ENCODE peak calls at places on chromosome 18, in four cellular contexts. I is left lung, Z is lung, M is fibroblast of lung. E is an unnamed sample.

GRCh38 chr18:39966275-39966674 is 1988.8 kb upstream of the PIK3C3 start:
- DNase-seq in I (no peak), Z (no peak), M (no peak), E (no peak)

GRCh38 chr18:22709288-22710060 is 223.7 kb upstream of the RBBP8 start:
- DNase-seq in I (no peak), Z (no peak), M (peak; percentile 80), E (no peak)

GRCh38 chr18:1412660-1413659 is 508.3 kb downstream of the ADCYAP1 start:
- DNase-seq in I (no peak), Z (no peak), M (no peak), E (no peak)

GRCh38 chr18:77250926-77251729 is 1.5 kb downstream of the GALR1 start:
- DNase-seq in I (no peak), Z (no peak), M (no peak), E (no peak)

GRCh38 chr18:28411806-28412205 is 234.9 kb upstream of the CDH2 start:
- DNase-seq in I (no peak), Z (no peak), M (peak; percentile 80), E (peak; percentile 14)

GRCh38 chr18:1999387-1999786 is 571.9 kb downstream of the METTL4 start:
- DNase-seq in I (no peak), Z (no peak), M (no peak), E (no peak)

GRCh38 chr18:2571200-2572143 is at the start of the genes METTL4 and NDC80:
- DNase-seq in I (peak; percentile 87), Z (peak; percentile 86), M (peak; percentile 87), E (peak; percentile 86)

GRCh38 chr18:79598046-79598884 is 81.3 kb upstream of the CTDP1 start:
- DNase-seq in I (peak; percentile 28), Z (no peak), M (no peak), E (no peak)

GRCh38 chr18:79755496-79756142 is 42.1 kb upstream of the KCNG2 start:
- DNase-seq in I (peak; percentile 15), Z (no peak), M (no peak), E (no peak)

GRCh38 chr18:59024829-59025228 is 114.9 kb upstream of the SEC11C start:
- DNase-seq in I (no peak), Z (no peak), M (peak; percentile 67), E (no peak)

GRCh38 chr18:56447972-56448371 is 190.4 kb downstream of the TXNL1 start:
- DNase-seq in I (no peak), Z (no peak), M (peak; percentile 2), E (no peak)

GRCh38 chr18:59265246-59266018 is 7.8 kb downstream of the RAX start:
- DNase-seq in I (no peak), Z (no peak), M (no peak), E (no peak)

GRCh38 chr18:9771261-9771976 is 63.3 kb downstream of the RAB31 start:
- DNase-seq in I (peak; percentile 79), Z (peak; percentile 79), M (peak; percentile 62), E (peak; percentile 88)

GRCh38 chr18:35045121-35045520 is 3.9 kb downstream of the MAPRE2 start:
- DNase-seq in I (no peak), Z (no peak), M (peak; percentile 13), E (no peak)

GRCh38 chr18:45771587-45771986 is 47.6 kb downstream of the SLC14A1 start:
- DNase-seq in I (no peak), Z (no peak), M (peak; percentile 54), E (no peak)

GRCh38 chr18:70468861-70469570 is 180.2 kb downstream of the SOCS6 start:
- DNase-seq in I (no peak), Z (no peak), M (no peak), E (no peak)

GRCh38 chr18:70448588-70448987 is 159.7 kb downstream of the SOCS6 start:
- DNase-seq in I (no peak), Z (no peak), M (no peak), E (no peak)

GRCh38 chr18:79523221-79523737 is 127.5 kb downstream of the NFATC1 start:
- DNase-seq in I (peak; percentile 10), Z (no peak), M (no peak), E (no peak)

GRCh38 chr18:77088977-77089795 is 43.4 kb downstream of the MBP start:
- DNase-seq in I (no peak), Z (peak; percentile 77), M (no peak), E (no peak)

GRCh38 chr18:70221156-70221910 is 15.8 kb upstream of the RTTN start:
- DNase-seq in I (no peak), Z (no peak), M (no peak), E (no peak)

GRCh38 chr18:61702007-61702406 is 190.8 kb downstream of the RNF152 start:
- DNase-seq in I (no peak), Z (no peak), M (peak; percentile 89), E (no peak)

GRCh38 chr18:61706516-61706915 is 186.3 kb downstream of the RNF152 start:
- DNase-seq in I (no peak), Z (no peak), M (no peak), E (no peak)

GRCh38 chr18:61699397-61700090 is 193.3 kb downstream of the RNF152 start:
- DNase-seq in I (no peak), Z (no peak), M (peak; percentile 30), E (no peak)

DNA sequence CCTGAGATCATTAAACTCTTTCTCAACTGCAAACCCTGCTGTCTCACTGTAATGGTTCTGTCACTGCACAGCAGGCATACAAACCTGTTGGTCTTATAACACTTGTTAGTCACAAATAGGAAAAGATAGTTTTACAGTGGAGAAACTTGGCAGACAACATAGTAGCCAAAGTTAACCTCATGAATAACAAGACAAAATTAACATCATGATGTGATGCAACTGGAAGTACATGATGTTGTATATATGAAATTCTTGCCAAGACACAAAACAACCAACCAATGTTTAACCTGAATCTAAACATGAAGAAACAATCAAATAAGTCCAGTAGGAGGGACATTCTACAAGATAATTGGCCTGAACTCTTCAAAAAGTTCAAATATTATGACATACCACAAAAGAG is 189.3 kb downstream of the RNF152 start:
- DNase-seq in I (no peak), Z (no peak), M (peak; percentile 82), E (no peak)
- H3K27ac ChIP-seq in I (no peak overlapping the region), Z (no peak overlapping the region), M (no peak overlapping the region), E (no peak overlapping the region)

DNA sequence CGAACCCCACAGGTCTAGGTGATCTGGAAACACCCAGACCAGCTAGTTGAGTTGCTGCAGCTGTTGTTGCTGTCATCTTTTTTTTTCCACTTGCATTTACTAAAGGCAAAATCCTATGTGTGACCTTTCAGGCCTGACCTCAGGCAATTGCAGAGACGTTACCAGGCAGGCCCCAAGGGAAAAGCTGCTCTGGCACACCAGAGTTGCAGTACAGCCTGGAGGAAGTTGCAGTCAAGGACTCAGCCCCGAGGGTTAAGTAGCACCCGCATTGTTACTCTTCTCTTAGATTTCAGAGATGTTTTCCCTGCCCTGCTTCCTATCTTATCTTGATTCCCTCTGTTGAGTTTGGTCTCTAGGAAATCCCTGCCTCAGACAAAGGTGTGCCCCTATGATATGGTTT is 45.2 kb upstream of the SMAD2 start:
- DNase-seq in I (no peak), Z (no peak), M (no peak), E (no peak)
- H3K27ac ChIP-seq in I (no peak overlapping the region), Z (no peak overlapping the region), M (no peak overlapping the region), E (no peak overlapping the region)

GRCh38 chr18:11891737-11892136 is 16.4 kb downstream of the MPPE1 start:
- DNase-seq in I (no peak), Z (no peak), M (no peak), E (no peak)
- H3K27ac ChIP-seq in I (no peak overlapping the region), Z (no peak overlapping the region), M (no peak overlapping the region), E (no peak overlapping the region)

GRCh38 chr18:32183503-32183902 is 6.3 kb upstream of the MEP1B start:
- DNase-seq in I (no peak), Z (no peak), M (no peak), E (no peak)

GRCh38 chr18:32173654-32174053 is 16.2 kb upstream of the MEP1B start:
- DNase-seq in I (no peak), Z (no peak), M (no peak), E (no peak)

GRCh38 chr18:32175265-32175664 is 14.6 kb upstream of the MEP1B start:
- DNase-seq in I (no peak), Z (no peak), M (no peak), E (peak; percentile 82)

DNA sequence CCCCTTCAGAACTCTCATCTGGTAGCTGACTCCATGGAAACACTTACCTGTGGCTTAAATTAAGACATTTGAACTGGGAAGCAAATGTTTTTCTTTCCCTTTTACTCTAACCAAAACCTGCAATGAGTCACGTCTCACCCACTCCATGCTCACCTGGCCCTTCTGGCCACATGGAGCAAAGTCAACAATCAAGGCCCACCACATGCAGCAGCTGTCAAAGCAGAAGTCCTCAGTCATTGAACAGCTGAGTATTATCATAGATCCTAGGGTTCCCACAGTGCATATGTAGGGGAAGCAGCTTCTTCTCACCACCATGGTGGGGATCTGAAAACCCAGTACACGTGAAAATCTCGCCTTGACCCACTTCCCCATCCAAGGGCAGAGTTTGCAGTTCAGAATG is 12.3 kb upstream of the MEP1B start:
- DNase-seq in I (no peak), Z (no peak), M (no peak), E (no peak)
- H3K27ac ChIP-seq in I (no peak overlapping the region), Z (no peak overlapping the region), M (no peak overlapping the region), E (no peak overlapping the region)

DNA sequence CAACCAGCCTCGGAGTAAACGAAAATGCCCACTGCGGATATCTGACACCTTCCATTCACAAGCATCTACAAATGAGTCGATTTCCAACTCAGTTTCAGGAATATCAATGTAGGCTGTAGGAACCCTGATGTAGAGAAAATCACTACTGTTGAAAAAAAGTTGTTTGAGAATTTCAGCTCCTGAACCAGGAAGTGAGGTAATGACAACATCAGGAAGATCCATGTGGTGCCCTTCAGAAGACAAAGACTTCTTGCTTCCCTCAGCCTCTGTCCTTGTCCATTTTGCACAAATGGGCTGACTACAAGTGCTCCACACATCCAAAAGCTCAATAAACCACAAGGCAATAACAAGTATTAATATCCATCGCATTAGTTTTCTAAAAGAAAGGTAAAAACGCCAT is 4.7 kb downstream of the DSEL start:
- DNase-seq in I (no peak), Z (no peak), M (no peak), E (no peak)
- H3K27ac ChIP-seq in I (no peak overlapping the region), Z (no peak overlapping the region), M (no peak overlapping the region), E (no peak overlapping the region)

DNA sequence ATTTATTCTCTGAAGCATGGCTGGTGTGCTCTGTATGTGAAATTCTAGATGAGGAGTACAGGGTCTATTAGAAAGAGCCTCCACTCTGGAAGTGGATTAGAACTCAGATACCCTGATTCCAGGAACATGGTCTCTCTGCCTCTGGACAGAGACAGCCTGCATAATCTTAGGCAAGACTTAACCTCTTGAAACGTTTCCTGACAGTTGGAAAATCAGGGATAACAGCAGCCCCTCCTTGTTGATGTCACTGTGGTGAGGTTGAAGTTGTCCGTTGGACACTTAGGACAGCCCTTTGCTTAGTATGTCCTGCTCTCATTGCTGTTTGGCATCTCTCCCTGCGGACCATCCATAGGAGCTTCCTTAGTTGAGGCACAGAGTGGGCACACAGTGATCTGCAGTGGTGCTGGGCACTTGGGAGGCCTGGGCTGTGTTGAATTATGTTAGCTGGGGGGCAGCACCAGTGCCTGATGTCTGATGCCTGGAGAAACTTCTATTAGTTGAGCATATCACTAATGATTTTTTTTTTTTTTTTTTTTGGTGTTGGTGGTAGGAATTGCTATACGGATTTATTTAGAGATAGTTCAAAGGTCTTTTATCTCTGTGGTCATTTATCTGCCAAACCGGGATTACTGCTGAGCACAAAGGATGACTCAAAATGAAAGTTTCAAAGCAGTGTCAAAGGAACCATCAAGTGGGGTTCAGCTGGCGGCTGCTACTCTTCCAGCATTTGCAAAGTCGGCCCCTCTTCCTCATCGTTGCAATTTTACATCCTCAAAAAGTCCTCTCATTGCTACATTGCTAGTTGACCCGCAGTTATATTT is 28.8 kb downstream of the SETBP1 start:
- DNase-seq in I (no peak), Z (no peak), M (no peak), E (no peak)
- H3K27ac ChIP-seq in I (no peak overlapping the region), Z (peak overlapping the region; percentile 91), M (peak overlapping the region; percentile 38), E (peak overlapping the region; percentile 1)